ENCODE peak calls at places on chromosome 4, in eight cellular contexts. One of them, this sample, is unnamed.

GRCh38 chr4:8079031-8079885 is 79.4 kb downstream of the ABLIM2 start:
- DNase-seq in fibroblast of lung: no peak
- DNase-seq in foreskin fibroblast: no peak
- DNase-seq in thyroid gland: no peak
- DNase-seq in AG10803: no peak
- DNase-seq in ovary: no peak
- DNase-seq in GM10248: no peak
- DNase-seq in astrocyte: peak; percentile 45
- DNase-seq in this sample: no peak

GRCh38 chr4:145034727-145035211 is 63.2 kb downstream of the ANAPC10 start:
- DNase-seq in ovary: no peak
- DNase-seq in AG10803: peak; percentile 79
- DNase-seq in fibroblast of lung: peak; percentile 72
- DNase-seq in astrocyte: peak; percentile 84
- DNase-seq in GM10248: no peak
- DNase-seq in foreskin fibroblast: peak; percentile 42
- DNase-seq in thyroid gland: no peak
- DNase-seq in this sample: no peak

GRCh38 chr4:149999485-150000074 is 78.7 kb upstream of the DCLK2 start:
- DNase-seq in AG10803: peak; percentile 85
- DNase-seq in fibroblast of lung: peak; percentile 87
- DNase-seq in astrocyte: peak; percentile 73
- DNase-seq in ovary: no peak
- DNase-seq in thyroid gland: peak; percentile 16
- DNase-seq in GM10248: peak; percentile 9
- DNase-seq in foreskin fibroblast: peak; percentile 68
- DNase-seq in this sample: peak; percentile 17

GRCh38 chr4:53914313-53915016 is 149.9 kb downstream of the CHIC2 start:
- DNase-seq in foreskin fibroblast: peak; percentile 91
- DNase-seq in AG10803: peak; percentile 85
- DNase-seq in GM10248: no peak
- DNase-seq in ovary: no peak
- DNase-seq in thyroid gland: no peak
- DNase-seq in fibroblast of lung: peak; percentile 78
- DNase-seq in astrocyte: peak; percentile 79
- DNase-seq in this sample: no peak

GRCh38 chr4:2046031-2046961 is 12.8 kb upstream of the NAT8L start:
- DNase-seq in GM10248: peak; percentile 28
- DNase-seq in thyroid gland: no peak
- DNase-seq in fibroblast of lung: no peak
- DNase-seq in astrocyte: no peak
- DNase-seq in ovary: no peak
- DNase-seq in AG10803: no peak
- DNase-seq in foreskin fibroblast: no peak
- DNase-seq in this sample: no peak

GRCh38 chr4:48633657-48634056 is 143.6 kb downstream of the ZAR1 start:
- DNase-seq in fibroblast of lung: no peak
- DNase-seq in thyroid gland: no peak
- DNase-seq in astrocyte: no peak
- DNase-seq in ovary: no peak
- DNase-seq in AG10803: no peak
- DNase-seq in foreskin fibroblast: no peak
- DNase-seq in GM10248: no peak
- DNase-seq in this sample: no peak

GRCh38 chr4:82599336-82599735 is 37.5 kb upstream of the TMEM150C start:
- DNase-seq in AG10803: no peak
- DNase-seq in thyroid gland: no peak
- DNase-seq in GM10248: no peak
- DNase-seq in foreskin fibroblast: no peak
- DNase-seq in astrocyte: no peak
- DNase-seq in ovary: no peak
- DNase-seq in fibroblast of lung: no peak
- DNase-seq in this sample: no peak

GRCh38 chr4:6609415-6610079 is 30.9 kb upstream of the MRFAP1 start:
- DNase-seq in AG10803: no peak
- DNase-seq in thyroid gland: no peak
- DNase-seq in ovary: no peak
- DNase-seq in foreskin fibroblast: no peak
- DNase-seq in GM10248: no peak
- DNase-seq in fibroblast of lung: no peak
- DNase-seq in astrocyte: no peak
- DNase-seq in this sample: no peak

GRCh38 chr4:94431388-94431787 is 20.4 kb upstream of the PDLIM5 start:
- DNase-seq in fibroblast of lung: no peak
- DNase-seq in astrocyte: no peak
- DNase-seq in foreskin fibroblast: no peak
- DNase-seq in ovary: no peak
- DNase-seq in GM10248: no peak
- DNase-seq in thyroid gland: no peak
- DNase-seq in AG10803: no peak
- DNase-seq in this sample: no peak

GRCh38 chr4:148445903-148446261 is 3.7 kb upstream of the NR3C2 start:
- DNase-seq in fibroblast of lung: no peak
- DNase-seq in astrocyte: no peak
- DNase-seq in GM10248: no peak
- DNase-seq in AG10803: no peak
- DNase-seq in ovary: no peak
- DNase-seq in thyroid gland: peak; percentile 21
- DNase-seq in foreskin fibroblast: no peak
- DNase-seq in this sample: no peak

GRCh38 chr4:153137168-153137567 is 67.1 kb upstream of the TRIM2 start:
- DNase-seq in astrocyte: peak; percentile 91
- DNase-seq in foreskin fibroblast: peak; percentile 71
- DNase-seq in fibroblast of lung: peak; percentile 70
- DNase-seq in thyroid gland: no peak
- DNase-seq in ovary: no peak
- DNase-seq in AG10803: peak; percentile 91
- DNase-seq in GM10248: no peak
- DNase-seq in this sample: no peak

GRCh38 chr4:158669310-158669709 is 2.4 kb downstream of the C4orf46 start:
- DNase-seq in thyroid gland: no peak
- DNase-seq in foreskin fibroblast: no peak
- DNase-seq in AG10803: no peak
- DNase-seq in fibroblast of lung: no peak
- DNase-seq in astrocyte: no peak
- DNase-seq in GM10248: no peak
- DNase-seq in ovary: no peak
- DNase-seq in this sample: no peak

GRCh38 chr4:181597766-181598165 is 645.4 kb upstream of the TENM3 start:
- DNase-seq in AG10803: peak; percentile 13
- DNase-seq in ovary: no peak
- DNase-seq in foreskin fibroblast: peak; percentile 3
- DNase-seq in thyroid gland: no peak
- DNase-seq in astrocyte: peak; percentile 70
- DNase-seq in fibroblast of lung: peak; percentile 37
- DNase-seq in GM10248: no peak
- DNase-seq in this sample: no peak

GRCh38 chr4:123024710-123025109 is 102.3 kb upstream of the NUDT6 start:
- DNase-seq in foreskin fibroblast: no peak
- DNase-seq in fibroblast of lung: no peak
- DNase-seq in AG10803: no peak
- DNase-seq in GM10248: no peak
- DNase-seq in ovary: no peak
- DNase-seq in astrocyte: no peak
- DNase-seq in thyroid gland: no peak
- DNase-seq in this sample: no peak

GRCh38 chr4:163111588-163111987 is 55.1 kb downstream of the NAF1 start:
- DNase-seq in astrocyte: no peak
- DNase-seq in ovary: no peak
- DNase-seq in fibroblast of lung: peak; percentile 11
- DNase-seq in thyroid gland: no peak
- DNase-seq in GM10248: no peak
- DNase-seq in foreskin fibroblast: no peak
- DNase-seq in AG10803: no peak
- DNase-seq in this sample: no peak
- TF ChIP-seq CTCF in astrocyte: peak; percentile 36
- TF ChIP-seq CTCF in ovary: no peak
- TF ChIP-seq CTCF in fibroblast of lung: peak; percentile 26
- TF ChIP-seq CTCF in thyroid gland: peak; percentile 23
- TF ChIP-seq CTCF in GM10248: no peak
- TF ChIP-seq CTCF in foreskin fibroblast: peak; percentile 8
- TF ChIP-seq CTCF in AG10803: no peak
- TF ChIP-seq CTCF in this sample: no peak

GRCh38 chr4:66687393-66687971 is 857.8 kb downstream of the CENPC start:
- DNase-seq in astrocyte: no peak
- DNase-seq in AG10803: no peak
- DNase-seq in foreskin fibroblast: no peak
- DNase-seq in GM10248: no peak
- DNase-seq in ovary: no peak
- DNase-seq in thyroid gland: no peak
- DNase-seq in fibroblast of lung: no peak
- DNase-seq in this sample: no peak

GRCh38 chr4:66691101-66691500 is 854.2 kb downstream of the CENPC start:
- DNase-seq in astrocyte: no peak
- DNase-seq in GM10248: no peak
- DNase-seq in fibroblast of lung: no peak
- DNase-seq in ovary: no peak
- DNase-seq in AG10803: no peak
- DNase-seq in foreskin fibroblast: no peak
- DNase-seq in thyroid gland: no peak
- DNase-seq in this sample: no peak

GRCh38 chr4:66693694-66694093 is 851.6 kb downstream of the CENPC start:
- DNase-seq in foreskin fibroblast: no peak
- DNase-seq in ovary: no peak
- DNase-seq in fibroblast of lung: no peak
- DNase-seq in GM10248: no peak
- DNase-seq in thyroid gland: no peak
- DNase-seq in AG10803: no peak
- DNase-seq in astrocyte: peak; percentile 67
- DNase-seq in this sample: no peak

DNA sequence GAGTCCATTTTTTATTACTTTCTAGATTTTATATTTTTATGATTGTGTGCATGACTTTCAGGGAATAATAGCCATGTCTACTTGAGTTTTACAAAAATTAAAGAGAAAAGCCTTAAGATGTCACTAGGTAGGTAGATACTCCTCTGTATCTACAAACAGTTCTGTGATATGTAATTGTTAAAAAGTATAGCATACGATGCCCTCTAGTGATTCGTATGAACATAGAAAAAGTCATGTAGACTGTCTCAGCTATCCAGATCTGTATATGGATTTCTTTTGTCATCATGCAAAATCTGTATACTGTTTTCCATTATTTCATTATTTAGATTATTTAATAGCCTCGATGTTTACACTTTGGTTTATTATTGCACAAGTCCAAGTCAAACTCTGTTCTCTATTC is 856.6 kb downstream of the CENPC start:
- DNase-seq in AG10803: peak; percentile 3
- DNase-seq in thyroid gland: no peak
- DNase-seq in foreskin fibroblast: no peak
- DNase-seq in GM10248: no peak
- DNase-seq in ovary: no peak
- DNase-seq in astrocyte: peak; percentile 38
- DNase-seq in fibroblast of lung: peak; percentile 11
- DNase-seq in this sample: no peak
- TF ChIP-seq CTCF in AG10803: no peak
- TF ChIP-seq CTCF in thyroid gland: no peak
- TF ChIP-seq CTCF in foreskin fibroblast: no peak
- TF ChIP-seq CTCF in GM10248: no peak
- TF ChIP-seq CTCF in ovary: no peak
- TF ChIP-seq CTCF in astrocyte: peak; percentile 26
- TF ChIP-seq CTCF in fibroblast of lung: no peak
- TF ChIP-seq CTCF in this sample: no peak

DNA sequence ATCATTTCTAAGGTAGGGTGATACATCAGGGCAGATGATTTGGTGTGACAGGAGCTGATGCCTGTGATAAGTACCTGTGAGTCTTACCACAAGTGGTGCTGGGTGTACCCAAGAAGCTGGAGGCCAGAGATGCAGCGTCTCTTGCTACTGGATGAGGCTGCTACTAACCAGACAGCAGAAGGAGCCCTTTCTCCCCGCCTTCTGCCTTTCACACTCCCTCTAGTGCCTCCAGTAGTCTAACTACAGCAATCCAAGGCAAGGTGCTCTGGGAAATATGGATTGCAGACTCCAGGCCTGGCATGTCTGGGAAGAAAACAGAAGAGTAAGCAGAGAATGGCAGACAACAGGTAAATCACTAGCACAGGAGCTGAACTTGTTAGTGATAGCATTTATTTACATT is 470.8 kb downstream of the NKX6-1 start:
- DNase-seq in GM10248: no peak
- DNase-seq in fibroblast of lung: no peak
- DNase-seq in ovary: no peak
- DNase-seq in astrocyte: no peak
- DNase-seq in foreskin fibroblast: peak; percentile 0
- DNase-seq in AG10803: no peak
- DNase-seq in thyroid gland: no peak
- DNase-seq in this sample: no peak
- TF ChIP-seq CTCF in GM10248: no peak
- TF ChIP-seq CTCF in fibroblast of lung: no peak
- TF ChIP-seq CTCF in ovary: no peak
- TF ChIP-seq CTCF in astrocyte: no peak
- TF ChIP-seq CTCF in foreskin fibroblast: no peak
- TF ChIP-seq CTCF in AG10803: no peak
- TF ChIP-seq CTCF in thyroid gland: no peak
- TF ChIP-seq CTCF in this sample: no peak

GRCh38 chr4:23922535-23923115 is 32.8 kb upstream of the PPARGC1A start:
- DNase-seq in GM10248: no peak
- DNase-seq in foreskin fibroblast: no peak
- DNase-seq in astrocyte: peak; percentile 36
- DNase-seq in thyroid gland: no peak
- DNase-seq in ovary: no peak
- DNase-seq in AG10803: no peak
- DNase-seq in fibroblast of lung: no peak
- DNase-seq in this sample: no peak

GRCh38 chr4:23920296-23920695 is 30.4 kb upstream of the PPARGC1A start:
- DNase-seq in GM10248: no peak
- DNase-seq in fibroblast of lung: peak; percentile 6
- DNase-seq in thyroid gland: no peak
- DNase-seq in astrocyte: peak; percentile 66
- DNase-seq in AG10803: no peak
- DNase-seq in ovary: no peak
- DNase-seq in foreskin fibroblast: no peak
- DNase-seq in this sample: no peak

GRCh38 chr4:23921993-23922392 is 32.1 kb upstream of the PPARGC1A start:
- DNase-seq in thyroid gland: no peak
- DNase-seq in astrocyte: no peak
- DNase-seq in AG10803: no peak
- DNase-seq in GM10248: no peak
- DNase-seq in foreskin fibroblast: no peak
- DNase-seq in fibroblast of lung: no peak
- DNase-seq in ovary: no peak
- DNase-seq in this sample: no peak

GRCh38 chr4:23920716-23921446 is 31.0 kb upstream of the PPARGC1A start:
- DNase-seq in astrocyte: no peak
- DNase-seq in ovary: no peak
- DNase-seq in GM10248: no peak
- DNase-seq in foreskin fibroblast: no peak
- DNase-seq in thyroid gland: no peak
- DNase-seq in fibroblast of lung: no peak
- DNase-seq in AG10803: no peak
- DNase-seq in this sample: no peak

DNA sequence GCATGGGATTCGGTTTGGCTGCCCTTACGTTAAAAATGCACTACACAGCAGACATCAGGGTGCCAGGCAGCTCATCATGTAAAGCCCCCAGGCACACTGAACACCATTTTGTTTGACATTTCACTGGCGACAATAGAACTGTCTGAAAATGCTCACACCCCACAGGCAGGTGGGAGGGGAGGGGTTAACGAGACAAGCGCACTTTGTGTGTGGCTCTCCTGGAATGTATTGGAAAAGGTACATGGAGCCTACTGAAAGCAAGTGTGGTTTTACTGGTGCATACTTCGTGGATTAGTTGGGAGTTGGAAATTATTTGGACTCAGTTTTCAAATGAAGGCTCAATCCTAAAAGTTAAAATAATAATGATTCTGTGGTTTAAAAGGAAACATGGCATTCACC is 31.6 kb upstream of the PPARGC1A start:
- DNase-seq in ovary: no peak
- DNase-seq in AG10803: no peak
- DNase-seq in astrocyte: peak; percentile 79
- DNase-seq in thyroid gland: no peak
- DNase-seq in foreskin fibroblast: no peak
- DNase-seq in fibroblast of lung: no peak
- DNase-seq in GM10248: no peak
- DNase-seq in this sample: no peak
- TF ChIP-seq CTCF in ovary: no peak
- TF ChIP-seq CTCF in AG10803: no peak
- TF ChIP-seq CTCF in astrocyte: no peak
- TF ChIP-seq CTCF in thyroid gland: no peak
- TF ChIP-seq CTCF in foreskin fibroblast: no peak
- TF ChIP-seq CTCF in fibroblast of lung: no peak
- TF ChIP-seq CTCF in GM10248: no peak
- TF ChIP-seq CTCF in this sample: no peak